ENCODE peak calls at places on chromosomes 4 and X, in eight cellular contexts. One of them, this sample, is unnamed.

GRCh38 chrX:22109442-22109841 is 77.3 kb downstream of the PHEX start:
- DNase-seq in epithelial cell of esophagus: peak; percentile 72
- DNase-seq in LHCN-M2: peak; percentile 67
- DNase-seq in cardiac muscle cell: no peak
- DNase-seq in tibial artery: no peak
- DNase-seq in natural killer cell treated with Interleukin-12 subunit alpha and Interleukin-12 subunit beta and Interleukin-15 and Interleukin-18, amount 100 ng/mL, for 72 hours: no peak
- DNase-seq in stimulated activated CD4-positive, alpha-beta T cell treated with anti-CD3 and anti-CD28 coated beads, Interleukin-4, amount 100 ng/mL, for 48 hours: no peak
- DNase-seq in astrocyte of the cerebellum: no peak
- DNase-seq in this sample: no peak

GRCh38 chr4:169103966-169104412 is 93.9 kb upstream of the CBR4 start:
- DNase-seq in epithelial cell of esophagus: peak; percentile 38
- DNase-seq in LHCN-M2: no peak
- DNase-seq in cardiac muscle cell: peak; percentile 23
- DNase-seq in tibial artery: no peak
- DNase-seq in natural killer cell treated with Interleukin-12 subunit alpha and Interleukin-12 subunit beta and Interleukin-15 and Interleukin-18, amount 100 ng/mL, for 72 hours: no peak
- DNase-seq in stimulated activated CD4-positive, alpha-beta T cell treated with anti-CD3 and anti-CD28 coated beads, Interleukin-4, amount 100 ng/mL, for 48 hours: no peak
- DNase-seq in astrocyte of the cerebellum: no peak
- DNase-seq in this sample: no peak

GRCh38 chrX:153728095-153728494 is 3.4 kb downstream of the ABCD1 start:
- DNase-seq in epithelial cell of esophagus: no peak
- DNase-seq in LHCN-M2: no peak
- DNase-seq in cardiac muscle cell: no peak
- DNase-seq in tibial artery: no peak
- DNase-seq in natural killer cell treated with Interleukin-12 subunit alpha and Interleukin-12 subunit beta and Interleukin-15 and Interleukin-18, amount 100 ng/mL, for 72 hours: no peak
- DNase-seq in stimulated activated CD4-positive, alpha-beta T cell treated with anti-CD3 and anti-CD28 coated beads, Interleukin-4, amount 100 ng/mL, for 48 hours: no peak
- DNase-seq in astrocyte of the cerebellum: no peak
- DNase-seq in this sample: no peak

GRCh38 chr4:158805628-158806471 is 37.0 kb downstream of the FNIP2 start:
- DNase-seq in epithelial cell of esophagus: peak; percentile 97
- DNase-seq in LHCN-M2: no peak
- DNase-seq in cardiac muscle cell: peak; percentile 86
- DNase-seq in tibial artery: peak; percentile 49
- DNase-seq in natural killer cell treated with Interleukin-12 subunit alpha and Interleukin-12 subunit beta and Interleukin-15 and Interleukin-18, amount 100 ng/mL, for 72 hours: no peak
- DNase-seq in stimulated activated CD4-positive, alpha-beta T cell treated with anti-CD3 and anti-CD28 coated beads, Interleukin-4, amount 100 ng/mL, for 48 hours: no peak
- DNase-seq in astrocyte of the cerebellum: no peak
- DNase-seq in this sample: peak; percentile 84

GRCh38 chr4:75469896-75470295 is 44.3 kb downstream of the RCHY1 start:
- DNase-seq in epithelial cell of esophagus: peak; percentile 11
- DNase-seq in LHCN-M2: no peak
- DNase-seq in cardiac muscle cell: no peak
- DNase-seq in tibial artery: no peak
- DNase-seq in natural killer cell treated with Interleukin-12 subunit alpha and Interleukin-12 subunit beta and Interleukin-15 and Interleukin-18, amount 100 ng/mL, for 72 hours: no peak
- DNase-seq in stimulated activated CD4-positive, alpha-beta T cell treated with anti-CD3 and anti-CD28 coated beads, Interleukin-4, amount 100 ng/mL, for 48 hours: no peak
- DNase-seq in astrocyte of the cerebellum: no peak
- DNase-seq in this sample: no peak

GRCh38 chrX:107718156-107718621 is 57.4 kb downstream of the TSC22D3 start:
- DNase-seq in epithelial cell of esophagus: peak; percentile 74
- DNase-seq in LHCN-M2: peak; percentile 91
- DNase-seq in cardiac muscle cell: peak; percentile 78
- DNase-seq in tibial artery: peak; percentile 90
- DNase-seq in natural killer cell treated with Interleukin-12 subunit alpha and Interleukin-12 subunit beta and Interleukin-15 and Interleukin-18, amount 100 ng/mL, for 72 hours: peak; percentile 71
- DNase-seq in stimulated activated CD4-positive, alpha-beta T cell treated with anti-CD3 and anti-CD28 coated beads, Interleukin-4, amount 100 ng/mL, for 48 hours: peak; percentile 56
- DNase-seq in astrocyte of the cerebellum: peak; percentile 64
- DNase-seq in this sample: peak; percentile 57

GRCh38 chrX:69038188-69038587 is 127.1 kb downstream of the PJA1 start:
- DNase-seq in epithelial cell of esophagus: no peak
- DNase-seq in LHCN-M2: no peak
- DNase-seq in cardiac muscle cell: no peak
- DNase-seq in tibial artery: no peak
- DNase-seq in natural killer cell treated with Interleukin-12 subunit alpha and Interleukin-12 subunit beta and Interleukin-15 and Interleukin-18, amount 100 ng/mL, for 72 hours: no peak
- DNase-seq in stimulated activated CD4-positive, alpha-beta T cell treated with anti-CD3 and anti-CD28 coated beads, Interleukin-4, amount 100 ng/mL, for 48 hours: no peak
- DNase-seq in astrocyte of the cerebellum: no peak
- DNase-seq in this sample: no peak

GRCh38 chrX:25523574-25523973 is 507.8 kb upstream of the ARX start:
- DNase-seq in epithelial cell of esophagus: peak; percentile 24
- DNase-seq in LHCN-M2: no peak
- DNase-seq in cardiac muscle cell: peak; percentile 47
- DNase-seq in tibial artery: no peak
- DNase-seq in natural killer cell treated with Interleukin-12 subunit alpha and Interleukin-12 subunit beta and Interleukin-15 and Interleukin-18, amount 100 ng/mL, for 72 hours: no peak
- DNase-seq in stimulated activated CD4-positive, alpha-beta T cell treated with anti-CD3 and anti-CD28 coated beads, Interleukin-4, amount 100 ng/mL, for 48 hours: no peak
- DNase-seq in astrocyte of the cerebellum: peak; percentile 13
- DNase-seq in this sample: no peak

GRCh38 chrX:68931345-68931744 is 102.5 kb downstream of the EFNB1 start:
- DNase-seq in epithelial cell of esophagus: no peak
- DNase-seq in LHCN-M2: no peak
- DNase-seq in cardiac muscle cell: no peak
- DNase-seq in tibial artery: peak; percentile 36
- DNase-seq in natural killer cell treated with Interleukin-12 subunit alpha and Interleukin-12 subunit beta and Interleukin-15 and Interleukin-18, amount 100 ng/mL, for 72 hours: no peak
- DNase-seq in stimulated activated CD4-positive, alpha-beta T cell treated with anti-CD3 and anti-CD28 coated beads, Interleukin-4, amount 100 ng/mL, for 48 hours: no peak
- DNase-seq in astrocyte of the cerebellum: no peak
- DNase-seq in this sample: no peak

GRCh38 chr4:76943129-76943620 is 6.4 kb upstream of the SEPTIN11 start:
- DNase-seq in epithelial cell of esophagus: peak; percentile 65
- DNase-seq in LHCN-M2: peak; percentile 48
- DNase-seq in cardiac muscle cell: no peak
- DNase-seq in tibial artery: no peak
- DNase-seq in natural killer cell treated with Interleukin-12 subunit alpha and Interleukin-12 subunit beta and Interleukin-15 and Interleukin-18, amount 100 ng/mL, for 72 hours: no peak
- DNase-seq in stimulated activated CD4-positive, alpha-beta T cell treated with anti-CD3 and anti-CD28 coated beads, Interleukin-4, amount 100 ng/mL, for 48 hours: no peak
- DNase-seq in astrocyte of the cerebellum: no peak
- DNase-seq in this sample: no peak

GRCh38 chr4:76434901-76435688 is at the start of gene SHROOM3:
- DNase-seq in epithelial cell of esophagus: peak; percentile 64
- DNase-seq in LHCN-M2: no peak
- DNase-seq in cardiac muscle cell: peak; percentile 30
- DNase-seq in tibial artery: peak; percentile 50
- DNase-seq in natural killer cell treated with Interleukin-12 subunit alpha and Interleukin-12 subunit beta and Interleukin-15 and Interleukin-18, amount 100 ng/mL, for 72 hours: no peak
- DNase-seq in stimulated activated CD4-positive, alpha-beta T cell treated with anti-CD3 and anti-CD28 coated beads, Interleukin-4, amount 100 ng/mL, for 48 hours: no peak
- DNase-seq in astrocyte of the cerebellum: peak; percentile 20
- DNase-seq in this sample: no peak

GRCh38 chr4:110510282-110510681 is 34.3 kb downstream of the ENPEP start:
- DNase-seq in epithelial cell of esophagus: no peak
- DNase-seq in LHCN-M2: no peak
- DNase-seq in cardiac muscle cell: no peak
- DNase-seq in tibial artery: no peak
- DNase-seq in natural killer cell treated with Interleukin-12 subunit alpha and Interleukin-12 subunit beta and Interleukin-15 and Interleukin-18, amount 100 ng/mL, for 72 hours: no peak
- DNase-seq in stimulated activated CD4-positive, alpha-beta T cell treated with anti-CD3 and anti-CD28 coated beads, Interleukin-4, amount 100 ng/mL, for 48 hours: no peak
- DNase-seq in astrocyte of the cerebellum: no peak
- DNase-seq in this sample: no peak

GRCh38 chrX:97211070-97211469 is 327.4 kb downstream of the RPA4 start:
- DNase-seq in epithelial cell of esophagus: peak; percentile 70
- DNase-seq in LHCN-M2: no peak
- DNase-seq in cardiac muscle cell: no peak
- DNase-seq in tibial artery: no peak
- DNase-seq in natural killer cell treated with Interleukin-12 subunit alpha and Interleukin-12 subunit beta and Interleukin-15 and Interleukin-18, amount 100 ng/mL, for 72 hours: no peak
- DNase-seq in stimulated activated CD4-positive, alpha-beta T cell treated with anti-CD3 and anti-CD28 coated beads, Interleukin-4, amount 100 ng/mL, for 48 hours: no peak
- DNase-seq in astrocyte of the cerebellum: no peak
- DNase-seq in this sample: no peak

GRCh38 chr4:4424499-4425115 is 37.7 kb downstream of the NSG1 start:
- DNase-seq in epithelial cell of esophagus: no peak
- DNase-seq in LHCN-M2: no peak
- DNase-seq in cardiac muscle cell: no peak
- DNase-seq in tibial artery: peak; percentile 4
- DNase-seq in natural killer cell treated with Interleukin-12 subunit alpha and Interleukin-12 subunit beta and Interleukin-15 and Interleukin-18, amount 100 ng/mL, for 72 hours: no peak
- DNase-seq in stimulated activated CD4-positive, alpha-beta T cell treated with anti-CD3 and anti-CD28 coated beads, Interleukin-4, amount 100 ng/mL, for 48 hours: no peak
- DNase-seq in astrocyte of the cerebellum: no peak
- DNase-seq in this sample: no peak

GRCh38 chr4:7772708-7773385 is 166.8 kb downstream of the AFAP1 start:
- DNase-seq in epithelial cell of esophagus: no peak
- DNase-seq in LHCN-M2: no peak
- DNase-seq in cardiac muscle cell: no peak
- DNase-seq in tibial artery: peak; percentile 35
- DNase-seq in natural killer cell treated with Interleukin-12 subunit alpha and Interleukin-12 subunit beta and Interleukin-15 and Interleukin-18, amount 100 ng/mL, for 72 hours: no peak
- DNase-seq in stimulated activated CD4-positive, alpha-beta T cell treated with anti-CD3 and anti-CD28 coated beads, Interleukin-4, amount 100 ng/mL, for 48 hours: no peak
- DNase-seq in astrocyte of the cerebellum: no peak
- DNase-seq in this sample: no peak

GRCh38 chr4:47469951-47470350 is 6.4 kb upstream of the COMMD8 start:
- DNase-seq in epithelial cell of esophagus: peak; percentile 32
- DNase-seq in LHCN-M2: peak; percentile 22
- DNase-seq in cardiac muscle cell: no peak
- DNase-seq in tibial artery: no peak
- DNase-seq in natural killer cell treated with Interleukin-12 subunit alpha and Interleukin-12 subunit beta and Interleukin-15 and Interleukin-18, amount 100 ng/mL, for 72 hours: no peak
- DNase-seq in stimulated activated CD4-positive, alpha-beta T cell treated with anti-CD3 and anti-CD28 coated beads, Interleukin-4, amount 100 ng/mL, for 48 hours: no peak
- DNase-seq in astrocyte of the cerebellum: no peak
- DNase-seq in this sample: no peak

GRCh38 chrX:134764202-134764785 is 106.0 kb upstream of the PLAC1 start:
- DNase-seq in epithelial cell of esophagus: peak; percentile 55
- DNase-seq in LHCN-M2: peak; percentile 29
- DNase-seq in cardiac muscle cell: no peak
- DNase-seq in tibial artery: no peak
- DNase-seq in natural killer cell treated with Interleukin-12 subunit alpha and Interleukin-12 subunit beta and Interleukin-15 and Interleukin-18, amount 100 ng/mL, for 72 hours: no peak
- DNase-seq in stimulated activated CD4-positive, alpha-beta T cell treated with anti-CD3 and anti-CD28 coated beads, Interleukin-4, amount 100 ng/mL, for 48 hours: no peak
- DNase-seq in astrocyte of the cerebellum: no peak
- DNase-seq in this sample: no peak

GRCh38 chrX:82208976-82209375 is 1007.1 kb downstream of the SH3BGRL start:
- DNase-seq in epithelial cell of esophagus: no peak
- DNase-seq in LHCN-M2: no peak
- DNase-seq in cardiac muscle cell: no peak
- DNase-seq in tibial artery: no peak
- DNase-seq in natural killer cell treated with Interleukin-12 subunit alpha and Interleukin-12 subunit beta and Interleukin-15 and Interleukin-18, amount 100 ng/mL, for 72 hours: no peak
- DNase-seq in stimulated activated CD4-positive, alpha-beta T cell treated with anti-CD3 and anti-CD28 coated beads, Interleukin-4, amount 100 ng/mL, for 48 hours: no peak
- DNase-seq in astrocyte of the cerebellum: no peak
- DNase-seq in this sample: no peak

This sample was measured in CD14-positive monocyte.